ENCODE peak calls at places on chromosome 10, in six cellular contexts. Q is T-helper 2 cell; S is CD4-positive, CD25-positive, alpha-beta regulatory T cell; G is progenitor cell of endocrine pancreas; O is tibial nerve; L is H1. F is an unnamed sample.

GRCh38 chr10:7948601-7949000 is 105.9 kb upstream of the GATA3 start:
- DNase-seq in Q (no peak), O (no peak), S (no peak), L (no peak), G (no peak), F (no peak)

GRCh38 chr10:96643920-96644319 is 57.1 kb upstream of the TM9SF3 start:
- DNase-seq in L (no peak), G (no peak), O (no peak), Q (no peak), S (no peak), F (no peak)

GRCh38 chr10:115849197-115849596 is 423.8 kb downstream of the GFRA1 start:
- DNase-seq in G (no peak), S (no peak), Q (no peak), O (no peak), L (no peak), F (no peak)

GRCh38 chr10:78851652-78852051 is 217.1 kb upstream of the ZMIZ1 start:
- DNase-seq in G (no peak), Q (no peak), S (no peak), O (peak), L (no peak), F (no peak)

GRCh38 chr10:127100983-127101615 is 95.3 kb downstream of the INSYN2A start:
- DNase-seq in Q (no peak), S (no peak), G (no peak), L (no peak), O (no peak), F (no peak)

GRCh38 chr10:121595806-121596667 is 2.2 kb downstream of the FGFR2 start:
- DNase-seq in O (no peak), G (no peak), S (no peak), L (no peak), Q (no peak), F (no peak)

GRCh38 chr10:129096340-129096984 is 370.6 kb upstream of the MGMT start:
- DNase-seq in G (no peak), L (no peak), O (peak), Q (no peak), S (no peak), F (peak)

GRCh38 chr10:58158806-58159205 is 108.9 kb downstream of the IPMK start:
- DNase-seq in S (no peak), G (no peak), O (no peak), L (no peak), Q (no peak), F (peak)

GRCh38 chr10:112949128-112949823 is 771 bp upstream of the TCF7L2 start:
- DNase-seq in O (no peak), L (no peak), Q (no peak), G (no peak), S (no peak), F (no peak)

GRCh38 chr10:24444337-24444736 is 235.4 kb downstream of the KIAA1217 start:
- DNase-seq in G (no peak), O (no peak), L (no peak), S (no peak), Q (no peak), F (peak)

GRCh38 chr10:84117683-84118394 is 21.5 kb upstream of the GHITM start:
- DNase-seq in O (no peak), Q (no peak), L (no peak), G (no peak), S (no peak), F (no peak)

GRCh38 chr10:123143162-123143824 is 4.6 kb upstream of the HMX2 start:
- DNase-seq in Q (no peak), S (no peak), O (no peak), L (no peak), G (no peak), F (no peak)

GRCh38 chr10:323651-324293 is 188.5 kb downstream of the ZMYND11 start:
- DNase-seq in L (no peak), G (no peak), S (peak), O (peak), Q (peak), F (peak)

GRCh38 chr10:37865957-37866671 is 8.7 kb upstream of the ZNF248 start:
- DNase-seq in G (no peak), S (no peak), O (no peak), Q (no peak), L (no peak), F (no peak)

GRCh38 chr10:5373321-5373720 is 8.6 kb downstream of the UCN3 start:
- DNase-seq in Q (no peak), O (no peak), S (no peak), L (no peak), G (no peak), F (no peak)

GRCh38 chr10:126638542-126638941 is 32.0 kb downstream of the C10orf90 start:
- DNase-seq in Q (no peak), G (no peak), S (no peak), L (no peak), O (no peak), F (no peak)

GRCh38 chr10:94963901-94964300 is 25.4 kb downstream of the CYP2C9 start:
- DNase-seq in L (peak), S (no peak), Q (no peak), O (no peak), G (no peak), F (peak)

GRCh38 chr10:78982726-78983125 is 86.0 kb upstream of the ZMIZ1 start:
- DNase-seq in S (no peak), O (no peak), G (no peak), Q (no peak), L (no peak), F (no peak)

F was measured in skeletal muscle cell.